ENCODE peak calls at places on chromosomes 12 and 14, in six cellular contexts. H is foreskin fibroblast; D is HT1080; Z is naive thymus-derived CD8-positive, alpha-beta T cell; S is nephron progenitor cell; I is GM23338. O is an unnamed sample.
A peak's percentile ranks its signal among the peaks of the same experiment; 100 is the strongest.

GRCh38 chr14:49106721-49107689 is 479.2 kb downstream of the RPS29 start:
- DNase-seq in H (no peak), D (peak; percentile 47), Z (no peak), S (no peak), I (no peak), O (no peak)

GRCh38 chr14:71319646-71320045 is 412.4 kb downstream of the PCNX1 start:
- DNase-seq in H (peak; percentile 56), D (no peak), Z (no peak), S (peak; percentile 4), I (peak; percentile 26), O (no peak)

GRCh38 chr14:104595116-104595675 is 9.4 kb downstream of the TMEM179 start:
- DNase-seq in H (no peak), D (no peak), Z (no peak), S (no peak), I (no peak), O (no peak)

GRCh38 chr12:49014547-49014946 is 4.0 kb downstream of the PRKAG1 start:
- DNase-seq in H (peak; percentile 61), D (peak; percentile 18), Z (no peak), S (no peak), I (peak; percentile 28), O (no peak)

GRCh38 chr12:112932485-112933151 is 5.7 kb upstream of the OAS3 start:
- DNase-seq in H (no peak), D (no peak), Z (no peak), S (no peak), I (peak; percentile 44), O (no peak)

GRCh38 chr12:28782812-28783211 is 366.3 kb upstream of the FAR2 start:
- DNase-seq in H (no peak), D (no peak), Z (no peak), S (no peak), I (no peak), O (no peak)

GRCh38 chr14:105999361-106000028 is 473.1 kb downstream of the TMEM121 start:
- DNase-seq in H (no peak), D (peak; percentile 48), Z (peak; percentile 45), S (peak; percentile 13), I (peak; percentile 43), O (no peak)

GRCh38 chr14:97575677-97576076 is 778.5 kb downstream of the VRK1 start:
- DNase-seq in H (no peak), D (no peak), Z (no peak), S (no peak), I (no peak), O (no peak)

GRCh38 chr14:58814476-58814875 is 176.7 kb downstream of the DACT1 start:
- DNase-seq in H (no peak), D (no peak), Z (no peak), S (no peak), I (no peak), O (no peak)

GRCh38 chr12:115871714-115872113 is 405.8 kb downstream of the MED13L start:
- DNase-seq in H (peak; percentile 44), D (peak; percentile 37), Z (no peak), S (peak; percentile 30), I (peak; percentile 86), O (no peak)

GRCh38 chr14:104353221-104353920 is 215.0 kb downstream of the KIF26A start:
- DNase-seq in H (no peak), D (no peak), Z (no peak), S (no peak), I (no peak), O (no peak)

GRCh38 chr14:65413739-65414045 is 1.2 kb downstream of the FUT8 start:
- DNase-seq in H (no peak), D (no peak), Z (no peak), S (no peak), I (no peak), O (no peak)

GRCh38 chr12:21551811-21552469 is 25.8 kb downstream of the SPX start:
- DNase-seq in H (no peak), D (no peak), Z (no peak), S (no peak), I (no peak), O (no peak)

GRCh38 chr12:93128332-93128707 is 199.2 kb upstream of the EEA1 start:
- DNase-seq in H (no peak), D (no peak), Z (no peak), S (no peak), I (no peak), O (no peak)

GRCh38 chr14:69612014-69612758 is 790 bp downstream of the SUSD6 start:
- DNase-seq in H (peak; percentile 60), D (peak; percentile 28), Z (peak; percentile 57), S (no peak), I (peak; percentile 61), O (no peak)

GRCh38 chr12:114669501-114670256 is 14.3 kb downstream of the TBX3 start:
- DNase-seq in H (peak; percentile 95), D (no peak), Z (no peak), S (peak; percentile 39), I (peak; percentile 77), O (no peak)